ENCODE peak calls at places on chromosomes 13 and 19, in eight cellular contexts. I, N, W, D, C, K, M and E are unnamed samples.

GRCh38 chr13:39406688-39407087 is 196.3 kb downstream of the LHFPL6 start:
- DNase-seq in I (no peak), N (no peak), W (no peak), D (no peak), C (no peak), K (peak; percentile 61), M (no peak), E (no peak)

GRCh38 chr19:16875584-16876555 is 12.9 kb upstream of the F2RL3 start:
- DNase-seq in I (no peak), N (no peak), W (no peak), D (peak; percentile 68), C (no peak), K (no peak), M (no peak), E (no peak)

GRCh38 chr13:96284971-96285370 is 195.1 kb downstream of the HS6ST3 start:
- DNase-seq in I (no peak), N (no peak), W (no peak), D (no peak), C (no peak), K (no peak), M (no peak), E (no peak)

GRCh38 chr13:89726690-89727435 is 1620.6 kb upstream of the MIR17HG start:
- DNase-seq in I (no peak), N (no peak), W (no peak), D (no peak), C (peak; percentile 76), K (no peak), M (peak; percentile 52), E (no peak)

GRCh38 chr19:1874554-1875185 is 10.6 kb downstream of the ABHD17A start:
- DNase-seq in I (no peak), N (no peak), W (no peak), D (no peak), C (no peak), K (no peak), M (no peak), E (no peak)

GRCh38 chr19:17706750-17707181 is 12.5 kb upstream of the MAP1S start:
- DNase-seq in I (no peak), N (peak; percentile 86), W (no peak), D (no peak), C (peak; percentile 65), K (peak; percentile 98), M (peak; percentile 54), E (no peak)

GRCh38 chr19:47447470-47448359 is 24.0 kb downstream of the SLC8A2 start:
- DNase-seq in I (peak; percentile 81), N (peak; percentile 94), W (peak; percentile 39), D (no peak), C (peak; percentile 49), K (peak; percentile 99), M (peak; percentile 43), E (no peak)

GRCh38 chr19:44752816-44753618 is 4.5 kb downstream of the BCL3 start:
- DNase-seq in I (peak; percentile 88), N (peak; percentile 41), W (peak; percentile 89), D (peak; percentile 98), C (peak; percentile 99), K (peak; percentile 85), M (peak; percentile 99), E (no peak)

GRCh38 chr13:37403776-37404497 is 194.6 kb downstream of the POSTN start:
- DNase-seq in I (no peak), N (no peak), W (no peak), D (no peak), C (peak; percentile 66), K (no peak), M (peak; percentile 80), E (no peak)

GRCh38 chr13:52782486-52783448 is 43.1 kb upstream of the CNMD start:
- DNase-seq in I (no peak), N (no peak), W (no peak), D (no peak), C (no peak), K (no peak), M (no peak), E (no peak)

GRCh38 chr19:45800009-45800553 is 7.4 kb upstream of the DMWD start:
- DNase-seq in I (peak; percentile 39), N (no peak), W (no peak), D (no peak), C (peak; percentile 59), K (no peak), M (peak; percentile 54), E (no peak)

GRCh38 chr19:36987091-36987490 is 71.0 kb downstream of the ZNF568 start:
- DNase-seq in I (no peak), N (no peak), W (no peak), D (no peak), C (no peak), K (no peak), M (no peak), E (no peak)

GRCh38 chr19:11378319-11379189 is 4.1 kb downstream of the SWSAP1 start:
- DNase-seq in I (peak; percentile 65), N (peak; percentile 88), W (peak; percentile 80), D (peak; percentile 83), C (peak; percentile 66), K (peak; percentile 86), M (peak; percentile 48), E (no peak)

DNA sequence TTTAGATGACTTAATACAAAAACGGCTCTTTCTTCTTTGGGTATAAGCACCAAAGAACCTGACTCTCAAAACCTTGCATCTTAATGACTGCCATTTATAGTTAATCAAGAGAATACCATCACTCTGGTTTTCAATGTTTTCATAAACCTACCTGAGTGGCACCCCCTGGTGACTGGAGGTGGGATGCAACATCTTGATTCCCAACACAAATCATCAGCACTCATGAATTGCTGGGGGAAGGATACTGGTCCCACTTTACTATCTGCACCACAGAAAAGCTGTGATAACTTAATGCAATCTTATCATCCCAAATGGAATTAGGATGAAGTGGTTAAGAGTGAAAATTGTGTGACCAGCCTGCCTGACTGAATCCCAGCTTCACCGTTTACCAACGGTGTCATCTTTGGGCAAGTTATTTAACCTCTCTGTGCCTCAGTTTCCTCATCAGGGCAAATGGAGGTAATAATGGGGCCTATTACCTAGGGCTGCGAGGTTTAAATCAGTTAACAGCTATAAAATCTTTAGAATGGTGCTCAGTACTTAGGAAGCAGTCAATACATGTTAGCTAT is 366.4 kb downstream of the KLF12 start:
- DNase-seq in I (no peak), N (peak; percentile 50), W (peak; percentile 38), D (no peak), C (no peak), K (peak; percentile 59), M (no peak), E (no peak)
- TF ChIP-seq CTCF in I (no peak), N (peak; percentile 68), W (peak; percentile 56), D (no peak), C (peak; percentile 47), K (peak; percentile 67), M (peak; percentile 47), E (peak; percentile 75)

GRCh38 chr13:21673592-21674270 is 2.9 kb downstream of the FGF9 start:
- DNase-seq in I (peak; percentile 58), N (peak; percentile 87), W (no peak), D (peak; percentile 84), C (peak; percentile 29), K (peak; percentile 83), M (peak; percentile 37), E (no peak)

GRCh38 chr13:21674271-21675009 is 3.6 kb downstream of the FGF9 start:
- DNase-seq in I (peak; percentile 57), N (peak; percentile 77), W (no peak), D (peak; percentile 79), C (no peak), K (peak; percentile 65), M (no peak), E (no peak)

GRCh38 chr13:21677075-21677628 is 6.3 kb downstream of the FGF9 start:
- DNase-seq in I (no peak), N (no peak), W (no peak), D (no peak), C (no peak), K (no peak), M (no peak), E (no peak)

GRCh38 chr13:21675095-21676007 is 4.5 kb downstream of the FGF9 start:
- DNase-seq in I (peak; percentile 62), N (peak; percentile 56), W (no peak), D (peak; percentile 82), C (no peak), K (peak; percentile 61), M (no peak), E (no peak)

GRCh38 chr13:21676611-21677021 is 5.7 kb downstream of the FGF9 start:
- DNase-seq in I (peak; percentile 42), N (peak; percentile 69), W (no peak), D (no peak), C (no peak), K (peak; percentile 77), M (no peak), E (no peak)
- TF ChIP-seq CTCF in I (no peak), N (peak; percentile 56), W (peak; percentile 23), D (no peak), C (no peak), K (peak; percentile 88), M (no peak), E (peak; percentile 46)

GRCh38 chr19:51513968-51514367 is 12.4 kb upstream of the SIGLEC12 start:
- DNase-seq in I (no peak), N (no peak), W (no peak), D (no peak), C (no peak), K (no peak), M (no peak), E (no peak)

GRCh38 chr19:51508059-51508733 is 6.6 kb upstream of the SIGLEC12 start:
- DNase-seq in I (no peak), N (no peak), W (no peak), D (no peak), C (no peak), K (no peak), M (no peak), E (no peak)

GRCh38 chr19:51514866-51515481 is 13.4 kb upstream of the SIGLEC12 start:
- DNase-seq in I (no peak), N (peak; percentile 56), W (no peak), D (no peak), C (peak; percentile 69), K (peak; percentile 82), M (peak; percentile 67), E (no peak)

GRCh38 chr19:51509823-51510660 is 8.4 kb upstream of the SIGLEC12 start:
- DNase-seq in I (no peak), N (no peak), W (no peak), D (no peak), C (no peak), K (no peak), M (no peak), E (no peak)

GRCh38 chr19:51511353-51511752 is 9.8 kb upstream of the SIGLEC12 start:
- DNase-seq in I (no peak), N (peak; percentile 10), W (peak; percentile 17), D (no peak), C (no peak), K (peak; percentile 85), M (peak; percentile 7), E (no peak)
- TF ChIP-seq CTCF in I (no peak), N (peak; percentile 33), W (peak; percentile 45), D (no peak), C (peak; percentile 31), K (peak; percentile 87), M (peak; percentile 30), E (peak; percentile 18)

DNA sequence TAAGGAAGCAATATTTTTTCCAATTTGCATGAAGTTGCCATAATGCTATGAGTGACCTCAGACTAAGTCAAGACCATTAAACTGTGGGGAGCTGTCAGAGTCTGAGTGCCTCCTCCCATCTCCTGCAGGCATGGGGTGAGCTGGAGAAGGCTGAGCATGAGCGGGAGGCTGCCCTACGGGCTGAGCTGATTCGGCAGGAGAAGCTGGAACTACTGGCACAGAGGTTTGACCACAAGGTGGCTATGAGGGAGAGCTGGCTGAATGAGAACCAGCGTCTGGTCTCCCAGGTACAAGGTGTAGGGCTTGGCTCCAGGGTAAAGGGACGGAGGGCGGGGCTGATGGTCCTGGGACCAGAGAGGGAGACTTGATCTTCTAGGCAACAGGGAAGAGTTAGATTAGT is 35.8 kb downstream of the SPTBN4 start:
- DNase-seq in I (no peak), N (peak; percentile 27), W (no peak), D (no peak), C (no peak), K (peak; percentile 71), M (peak; percentile 3), E (no peak)
- TF ChIP-seq CTCF in I (no peak), N (peak; percentile 19), W (no peak), D (no peak), C (peak; percentile 17), K (peak; percentile 46), M (peak; percentile 6), E (no peak)